ENCODE peak calls at places on chromosome 21, in four cellular contexts. One of them, this sample, is unnamed.

GRCh38 chr21:15848632-15849031 is 118.8 kb downstream of the USP25 start:
- DNase-seq in ureter: no peak
- DNase-seq in H7: no peak
- DNase-seq in GM03348: no peak
- DNase-seq in this sample: no peak

GRCh38 chr21:39251326-39251725 is 62.1 kb downstream of the BRWD1 start:
- DNase-seq in ureter: no peak
- DNase-seq in H7: no peak
- DNase-seq in GM03348: no peak
- DNase-seq in this sample: no peak

GRCh38 chr21:27674037-27674436 is 707.1 kb upstream of the ADAMTS5 start:
- DNase-seq in ureter: no peak
- DNase-seq in H7: no peak
- DNase-seq in GM03348: peak; percentile 78
- DNase-seq in this sample: no peak

GRCh38 chr21:33478858-33479678 is 706 bp downstream of the TMEM50B start:
- DNase-seq in ureter: no peak
- DNase-seq in H7: peak; percentile 79
- DNase-seq in GM03348: peak; percentile 70
- DNase-seq in this sample: peak; percentile 62

GRCh38 chr21:32951041-32951440 is 74.7 kb upstream of the OLIG2 start:
- DNase-seq in ureter: no peak
- DNase-seq in H7: peak; percentile 43
- DNase-seq in GM03348: no peak
- DNase-seq in this sample: peak; percentile 66

GRCh38 chr21:42433946-42434551 is 30.3 kb downstream of the UBASH3A start:
- DNase-seq in ureter: no peak
- DNase-seq in H7: no peak
- DNase-seq in GM03348: no peak
- DNase-seq in this sample: no peak

GRCh38 chr21:34126691-34127090 is 53.3 kb downstream of the MRPS6 start:
- DNase-seq in ureter: no peak
- DNase-seq in H7: no peak
- DNase-seq in GM03348: peak; percentile 21
- DNase-seq in this sample: no peak

GRCh38 chr21:42357307-42357706 is 6.5 kb upstream of the TFF2 start:
- DNase-seq in ureter: no peak
- DNase-seq in H7: no peak
- DNase-seq in GM03348: no peak
- DNase-seq in this sample: no peak

GRCh38 chr21:14550200-14550599 is 4.1 kb upstream of the SAMSN1 start:
- DNase-seq in ureter: no peak
- DNase-seq in H7: no peak
- DNase-seq in GM03348: no peak
- DNase-seq in this sample: no peak

GRCh38 chr21:41956926-41957729 is 3.3 kb upstream of the C2CD2 start:
- DNase-seq in ureter: no peak
- DNase-seq in H7: no peak
- DNase-seq in GM03348: peak; percentile 79
- DNase-seq in this sample: no peak

GRCh38 chr21:35578831-35579470 is 481.4 kb downstream of the SETD4 start:
- DNase-seq in ureter: no peak
- DNase-seq in H7: no peak
- DNase-seq in GM03348: no peak
- DNase-seq in this sample: no peak

This sample was measured in islet precursor cell.